ENCODE peak calls at places on chromosomes 1 and 21, in five cellular contexts. One of them, this sample, is unnamed.

GRCh38 chr1:12447849-12448312 is 170.1 kb downstream of the DHRS3 start:
- DNase-seq in posterior vena cava: no peak
- DNase-seq in stromal cell of bone marrow: peak
- DNase-seq in epithelial cell of esophagus: no peak
- DNase-seq in iris pigment epithelial cell: peak
- DNase-seq in this sample: no peak

GRCh38 chr21:16420086-16420724 is 690.4 kb downstream of the USP25 start:
- DNase-seq in posterior vena cava: no peak
- DNase-seq in stromal cell of bone marrow: peak
- DNase-seq in epithelial cell of esophagus: peak
- DNase-seq in iris pigment epithelial cell: peak
- DNase-seq in this sample: no peak

GRCh38 chr1:207309775-207310273 is 11.7 kb upstream of the CD55 start:
- DNase-seq in posterior vena cava: no peak
- DNase-seq in stromal cell of bone marrow: no peak
- DNase-seq in epithelial cell of esophagus: peak
- DNase-seq in iris pigment epithelial cell: peak
- DNase-seq in this sample: no peak

GRCh38 chr1:3078941-3079340 is 9.9 kb downstream of the PRDM16 start:
- DNase-seq in posterior vena cava: no peak
- DNase-seq in stromal cell of bone marrow: no peak
- DNase-seq in epithelial cell of esophagus: no peak
- DNase-seq in iris pigment epithelial cell: no peak
- DNase-seq in this sample: no peak

GRCh38 chr1:85245891-85246290 is 13.6 kb downstream of the C1orf52 start:
- DNase-seq in posterior vena cava: no peak
- DNase-seq in stromal cell of bone marrow: no peak
- DNase-seq in epithelial cell of esophagus: no peak
- DNase-seq in iris pigment epithelial cell: no peak
- DNase-seq in this sample: no peak

GRCh38 chr1:7303554-7304347 is 467.3 kb upstream of the VAMP3 start:
- DNase-seq in posterior vena cava: no peak
- DNase-seq in stromal cell of bone marrow: no peak
- DNase-seq in epithelial cell of esophagus: no peak
- DNase-seq in iris pigment epithelial cell: no peak
- DNase-seq in this sample: no peak

GRCh38 chr1:59631561-59631960 is 183.2 kb upstream of the HOOK1 start:
- DNase-seq in posterior vena cava: no peak
- DNase-seq in stromal cell of bone marrow: no peak
- DNase-seq in epithelial cell of esophagus: peak
- DNase-seq in iris pigment epithelial cell: peak
- DNase-seq in this sample: no peak

GRCh38 chr1:43434256-43434655 is 19.5 kb downstream of the HYI start:
- DNase-seq in posterior vena cava: peak
- DNase-seq in stromal cell of bone marrow: no peak
- DNase-seq in epithelial cell of esophagus: no peak
- DNase-seq in iris pigment epithelial cell: no peak
- DNase-seq in this sample: no peak

GRCh38 chr1:109845658-109846057 is 65.0 kb upstream of the CSF1 start:
- DNase-seq in posterior vena cava: no peak
- DNase-seq in stromal cell of bone marrow: no peak
- DNase-seq in epithelial cell of esophagus: no peak
- DNase-seq in iris pigment epithelial cell: no peak
- DNase-seq in this sample: no peak

GRCh38 chr1:3662080-3662671 is 9.9 kb downstream of the TP73 start:
- DNase-seq in posterior vena cava: peak
- DNase-seq in stromal cell of bone marrow: no peak
- DNase-seq in epithelial cell of esophagus: no peak
- DNase-seq in iris pigment epithelial cell: no peak
- DNase-seq in this sample: no peak

GRCh38 chr1:21295545-21295944 is 5.3 kb upstream of the ECE1 start:
- DNase-seq in posterior vena cava: no peak
- DNase-seq in stromal cell of bone marrow: no peak
- DNase-seq in epithelial cell of esophagus: no peak
- DNase-seq in iris pigment epithelial cell: no peak
- DNase-seq in this sample: no peak

GRCh38 chr1:43137445-43138052 is 34.5 kb downstream of the EBNA1BP2 start:
- DNase-seq in posterior vena cava: no peak
- DNase-seq in stromal cell of bone marrow: no peak
- DNase-seq in epithelial cell of esophagus: no peak
- DNase-seq in iris pigment epithelial cell: no peak
- DNase-seq in this sample: no peak

GRCh38 chr1:54312874-54313316 is 93.3 kb downstream of the SSBP3 start:
- DNase-seq in posterior vena cava: no peak
- DNase-seq in stromal cell of bone marrow: no peak
- DNase-seq in epithelial cell of esophagus: peak
- DNase-seq in iris pigment epithelial cell: peak
- DNase-seq in this sample: no peak

GRCh38 chr1:24236170-24237045 is 49.3 kb upstream of the IFNLR1 start:
- DNase-seq in posterior vena cava: peak
- DNase-seq in stromal cell of bone marrow: peak
- DNase-seq in epithelial cell of esophagus: peak
- DNase-seq in iris pigment epithelial cell: peak
- DNase-seq in this sample: peak

GRCh38 chr1:60903591-60903990 is 178.8 kb upstream of the NFIA start:
- DNase-seq in posterior vena cava: peak
- DNase-seq in stromal cell of bone marrow: peak
- DNase-seq in epithelial cell of esophagus: no peak
- DNase-seq in iris pigment epithelial cell: no peak
- DNase-seq in this sample: no peak

GRCh38 chr1:42971848-42972291 is 13.2 kb upstream of the SLC2A1 start:
- DNase-seq in posterior vena cava: peak
- DNase-seq in stromal cell of bone marrow: no peak
- DNase-seq in epithelial cell of esophagus: no peak
- DNase-seq in iris pigment epithelial cell: peak
- DNase-seq in this sample: no peak

GRCh38 chr1:184194251-184194650 is 142.7 kb downstream of the TSEN15 start:
- DNase-seq in posterior vena cava: no peak
- DNase-seq in stromal cell of bone marrow: no peak
- DNase-seq in epithelial cell of esophagus: no peak
- DNase-seq in iris pigment epithelial cell: no peak
- DNase-seq in this sample: no peak

GRCh38 chr1:153567621-153568366 is 2.1 kb upstream of the S100A2 start:
- DNase-seq in posterior vena cava: peak
- DNase-seq in stromal cell of bone marrow: no peak
- DNase-seq in epithelial cell of esophagus: peak
- DNase-seq in iris pigment epithelial cell: peak
- DNase-seq in this sample: no peak

GRCh38 chr21:17264182-17264581 is 248.7 kb upstream of the CXADR start:
- DNase-seq in posterior vena cava: no peak
- DNase-seq in stromal cell of bone marrow: no peak
- DNase-seq in epithelial cell of esophagus: no peak
- DNase-seq in iris pigment epithelial cell: no peak
- DNase-seq in this sample: no peak

GRCh38 chr1:175793617-175794016 is 50.2 kb upstream of the TNR start:
- DNase-seq in posterior vena cava: no peak
- DNase-seq in stromal cell of bone marrow: no peak
- DNase-seq in epithelial cell of esophagus: no peak
- DNase-seq in iris pigment epithelial cell: no peak
- DNase-seq in this sample: no peak

GRCh38 chr1:46797696-46798470 is 963 bp upstream of the CYP4B1 start:
- DNase-seq in posterior vena cava: no peak
- DNase-seq in stromal cell of bone marrow: no peak
- DNase-seq in epithelial cell of esophagus: peak
- DNase-seq in iris pigment epithelial cell: no peak
- DNase-seq in this sample: no peak

GRCh38 chr1:37267111-37267835 is 207.1 kb upstream of the ZC3H12A start:
- DNase-seq in posterior vena cava: no peak
- DNase-seq in stromal cell of bone marrow: no peak
- DNase-seq in epithelial cell of esophagus: no peak
- DNase-seq in iris pigment epithelial cell: no peak
- DNase-seq in this sample: no peak

GRCh38 chr1:230070321-230071208 is 3.5 kb downstream of the GALNT2 start:
- DNase-seq in posterior vena cava: no peak
- DNase-seq in stromal cell of bone marrow: no peak
- DNase-seq in epithelial cell of esophagus: no peak
- DNase-seq in iris pigment epithelial cell: no peak
- DNase-seq in this sample: no peak

GRCh38 chr1:60657926-60658325 is 424.4 kb upstream of the NFIA start:
- DNase-seq in posterior vena cava: no peak
- DNase-seq in stromal cell of bone marrow: no peak
- DNase-seq in epithelial cell of esophagus: no peak
- DNase-seq in iris pigment epithelial cell: no peak
- DNase-seq in this sample: no peak

GRCh38 chr1:76659171-76659940 is 207.9 kb upstream of the ST6GALNAC5 start:
- DNase-seq in posterior vena cava: no peak
- DNase-seq in stromal cell of bone marrow: no peak
- DNase-seq in epithelial cell of esophagus: no peak
- DNase-seq in iris pigment epithelial cell: peak
- DNase-seq in this sample: no peak

GRCh38 chr1:226903819-226904710 is 33.6 kb downstream of the PSEN2 start:
- DNase-seq in posterior vena cava: peak
- DNase-seq in stromal cell of bone marrow: peak
- DNase-seq in epithelial cell of esophagus: no peak
- DNase-seq in iris pigment epithelial cell: peak
- DNase-seq in this sample: no peak

GRCh38 chr21:34795152-34796141 is 126.7 kb downstream of the CLIC6 start:
- DNase-seq in posterior vena cava: no peak
- DNase-seq in stromal cell of bone marrow: peak
- DNase-seq in epithelial cell of esophagus: peak
- DNase-seq in iris pigment epithelial cell: peak
- DNase-seq in this sample: no peak

GRCh38 chr1:109185357-109185756 is 28.4 kb upstream of the SARS1 start:
- DNase-seq in posterior vena cava: no peak
- DNase-seq in stromal cell of bone marrow: peak
- DNase-seq in epithelial cell of esophagus: peak
- DNase-seq in iris pigment epithelial cell: no peak
- DNase-seq in this sample: no peak

GRCh38 chr21:43364851-43365424 is 62.0 kb downstream of the SIK1 start:
- DNase-seq in posterior vena cava: no peak
- DNase-seq in stromal cell of bone marrow: no peak
- DNase-seq in epithelial cell of esophagus: no peak
- DNase-seq in iris pigment epithelial cell: no peak
- DNase-seq in this sample: no peak

GRCh38 chr1:235766794-235767285 is 99.9 kb downstream of the LYST start:
- DNase-seq in posterior vena cava: no peak
- DNase-seq in stromal cell of bone marrow: no peak
- DNase-seq in epithelial cell of esophagus: no peak
- DNase-seq in iris pigment epithelial cell: no peak
- DNase-seq in this sample: no peak

GRCh38 chr1:116769561-116769977 is 15.3 kb downstream of the CD2 start:
- DNase-seq in posterior vena cava: no peak
- DNase-seq in stromal cell of bone marrow: peak
- DNase-seq in epithelial cell of esophagus: peak
- DNase-seq in iris pigment epithelial cell: peak
- DNase-seq in this sample: peak

GRCh38 chr1:97712980-97713379 is 207.9 kb downstream of the DPYD start:
- DNase-seq in posterior vena cava: no peak
- DNase-seq in stromal cell of bone marrow: no peak
- DNase-seq in epithelial cell of esophagus: no peak
- DNase-seq in iris pigment epithelial cell: no peak
- DNase-seq in this sample: no peak

GRCh38 chr1:117655220-117655577 is 49.4 kb downstream of the TENT5C start:
- DNase-seq in posterior vena cava: no peak
- DNase-seq in stromal cell of bone marrow: no peak
- DNase-seq in epithelial cell of esophagus: peak
- DNase-seq in iris pigment epithelial cell: no peak
- DNase-seq in this sample: no peak

GRCh38 chr1:210438928-210439841 is 110.5 kb downstream of the HHAT start:
- DNase-seq in posterior vena cava: no peak
- DNase-seq in stromal cell of bone marrow: peak
- DNase-seq in epithelial cell of esophagus: peak
- DNase-seq in iris pigment epithelial cell: peak
- DNase-seq in this sample: no peak

GRCh38 chr1:149986486-149987296 is 23.8 kb downstream of the OTUD7B start:
- DNase-seq in posterior vena cava: no peak
- DNase-seq in stromal cell of bone marrow: peak
- DNase-seq in epithelial cell of esophagus: peak
- DNase-seq in iris pigment epithelial cell: peak
- DNase-seq in this sample: no peak